ENCODE peak calls at places on chromosomes 13 and 19, in eight cellular contexts. N, G, F, S, B, Y, D and X are unnamed samples.

GRCh38 chr13:66855110-66855509 is 375.0 kb downstream of the PCDH9 start:
- DNase-seq in N (no peak), G (no peak), F (no peak), S (no peak), B (no peak), Y (no peak), D (no peak), X (no peak)

GRCh38 chr19:49441210-49441959 is at the start of gene SLC17A7:
- DNase-seq in N (peak; percentile 46), G (no peak), F (no peak), S (no peak), B (no peak), Y (no peak), D (no peak), X (no peak)

GRCh38 chr13:47190696-47191095 is 293.8 kb upstream of the HTR2A start:
- DNase-seq in N (no peak), G (no peak), F (no peak), S (no peak), B (no peak), Y (no peak), D (no peak), X (no peak)

GRCh38 chr19:31253816-31254551 is 95.3 kb downstream of the TSHZ3 start:
- DNase-seq in N (no peak), G (no peak), F (no peak), S (no peak), B (no peak), Y (no peak), D (no peak), X (no peak)

GRCh38 chr13:51453308-51453958 is 597 bp upstream of the INTS6 start:
- DNase-seq in N (peak; percentile 73), G (peak; percentile 80), F (peak; percentile 83), S (peak; percentile 81), B (no peak), Y (peak; percentile 36), D (peak; percentile 67), X (no peak)

GRCh38 chr19:4425531-4425930 is 23.1 kb downstream of the CHAF1A start:
- DNase-seq in N (no peak), G (no peak), F (no peak), S (no peak), B (no peak), Y (no peak), D (no peak), X (no peak)

GRCh38 chr13:42574435-42575311 is 721 bp downstream of the TNFSF11 start:
- DNase-seq in N (peak; percentile 35), G (no peak), F (no peak), S (no peak), B (no peak), Y (no peak), D (no peak), X (no peak)

GRCh38 chr13:77084755-77085154 is 57.8 kb upstream of the FBXL3 start:
- DNase-seq in N (no peak), G (no peak), F (no peak), S (no peak), B (no peak), Y (no peak), D (no peak), X (no peak)

GRCh38 chr19:35090160-35090794 is 25.3 kb upstream of the FXYD3 start:
- DNase-seq in N (peak; percentile 12), G (peak; percentile 61), F (peak; percentile 38), S (peak; percentile 18), B (no peak), Y (peak; percentile 50), D (peak; percentile 71), X (peak; percentile 22)

GRCh38 chr19:40633207-40633606 is 32.0 kb downstream of the LTBP4 start:
- DNase-seq in N (no peak), G (no peak), F (no peak), S (no peak), B (no peak), Y (no peak), D (no peak), X (no peak)

GRCh38 chr19:5949792-5950305 is 28.1 kb downstream of the RANBP3 start:
- DNase-seq in N (no peak), G (peak; percentile 89), F (no peak), S (peak; percentile 66), B (no peak), Y (no peak), D (no peak), X (no peak)

GRCh38 chr19:16222806-16223205 is 25.1 kb downstream of the AP1M1 start:
- DNase-seq in N (no peak), G (no peak), F (no peak), S (no peak), B (no peak), Y (no peak), D (no peak), X (no peak)

GRCh38 chr19:58217069-58217481 is 11.6 kb upstream of the ZNF544 start:
- DNase-seq in N (no peak), G (no peak), F (no peak), S (no peak), B (no peak), Y (no peak), D (no peak), X (no peak)

GRCh38 chr13:23806874-23807522 is 82.2 kb downstream of the MIPEP start:
- DNase-seq in N (no peak), G (no peak), F (no peak), S (no peak), B (no peak), Y (no peak), D (no peak), X (no peak)

GRCh38 chr13:102642475-102642874 is 45.7 kb downstream of the TPP2 start:
- DNase-seq in N (no peak), G (no peak), F (peak; percentile 4), S (peak; percentile 65), B (peak; percentile 29), Y (no peak), D (peak; percentile 58), X (no peak)

GRCh38 chr13:111066544-111066943 is 48.6 kb upstream of the ARHGEF7 start:
- DNase-seq in N (no peak), G (no peak), F (no peak), S (no peak), B (no peak), Y (no peak), D (no peak), X (no peak)

GRCh38 chr19:33686246-33686645 is 64.5 kb downstream of the CHST8 start:
- DNase-seq in N (no peak), G (no peak), F (no peak), S (no peak), B (no peak), Y (no peak), D (no peak), X (no peak)

GRCh38 chr19:39327990-39328705 is 7.5 kb upstream of the LRFN1 start:
- DNase-seq in N (peak; percentile 73), G (peak; percentile 19), F (peak; percentile 69), S (peak; percentile 31), B (peak; percentile 8), Y (peak; percentile 91), D (peak; percentile 85), X (peak; percentile 24)

GRCh38 chr19:45542234-45542668 is 35.0 kb downstream of the VASP start:
- DNase-seq in N (no peak), G (no peak), F (no peak), S (no peak), B (no peak), Y (no peak), D (no peak), X (no peak)

GRCh38 chr19:49431330-49431749 is 6.2 kb downstream of the GFY start:
- DNase-seq in N (no peak), G (no peak), F (no peak), S (no peak), B (no peak), Y (no peak), D (no peak), X (no peak)

GRCh38 chr19:840519-841206 is at the start of gene PRTN3:
- DNase-seq in N (no peak), G (no peak), F (no peak), S (no peak), B (no peak), Y (no peak), D (no peak), X (no peak)

GRCh38 chr13:52036037-52036436 is 11.5 kb downstream of the UTP14C start:
- DNase-seq in N (no peak), G (peak; percentile 9), F (no peak), S (no peak), B (no peak), Y (no peak), D (no peak), X (no peak)

GRCh38 chr13:113479179-113479578 is 11.3 kb downstream of the DCUN1D2 start:
- DNase-seq in N (no peak), G (no peak), F (no peak), S (no peak), B (no peak), Y (no peak), D (no peak), X (no peak)

GRCh38 chr13:26679411-26679810 is 81.2 kb downstream of the GPR12 start:
- DNase-seq in N (no peak), G (no peak), F (no peak), S (no peak), B (no peak), Y (no peak), D (no peak), X (no peak)

GRCh38 chr19:1482361-1483066 is 3.5 kb upstream of the C19orf25 start:
- DNase-seq in N (no peak), G (no peak), F (no peak), S (no peak), B (no peak), Y (no peak), D (no peak), X (no peak)

GRCh38 chr19:6963937-6964336 is 57.3 kb downstream of the MBD3L2B start:
- DNase-seq in N (peak; percentile 17), G (no peak), F (no peak), S (no peak), B (no peak), Y (no peak), D (no peak), X (no peak)

GRCh38 chr19:29503785-29504184 is 22.0 kb upstream of the VSTM2B start:
- DNase-seq in N (no peak), G (no peak), F (no peak), S (no peak), B (no peak), Y (no peak), D (no peak), X (no peak)

GRCh38 chr19:19120308-19121156 is 17.7 kb downstream of the TMEM161A start:
- DNase-seq in N (no peak), G (peak; percentile 51), F (no peak), S (no peak), B (no peak), Y (no peak), D (no peak), X (no peak)

GRCh38 chr19:58001895-58002369 is 688 bp downstream of the ZNF606 start:
- DNase-seq in N (no peak), G (no peak), F (no peak), S (no peak), B (no peak), Y (no peak), D (peak; percentile 12), X (no peak)

GRCh38 chr13:82678052-82678451 is 1204.2 kb downstream of the SLITRK1 start:
- DNase-seq in N (no peak), G (no peak), F (no peak), S (no peak), B (no peak), Y (no peak), D (no peak), X (no peak)

GRCh38 chr19:57708641-57709354 is at the start of gene ZNF154:
- DNase-seq in N (peak; percentile 8), G (no peak), F (peak; percentile 50), S (no peak), B (no peak), Y (no peak), D (peak; percentile 71), X (no peak)

GRCh38 chr13:29934531-29935308 is 84.3 kb upstream of the UBL3 start:
- DNase-seq in N (no peak), G (no peak), F (peak; percentile 14), S (no peak), B (no peak), Y (no peak), D (no peak), X (no peak)

GRCh38 chr19:50646074-50646807 is 3.0 kb upstream of the C19orf81 start:
- DNase-seq in N (no peak), G (no peak), F (no peak), S (no peak), B (no peak), Y (no peak), D (no peak), X (no peak)

GRCh38 chr19:5298502-5298901 is 42.1 kb downstream of the PTPRS start:
- DNase-seq in N (no peak), G (no peak), F (no peak), S (no peak), B (no peak), Y (no peak), D (no peak), X (no peak)